ENCODE peak calls at places on chromosomes 2 and 18, in seven cellular contexts. X is IMR-90, H is NCI-H510A, W is iPS DF 6.9, Y is HFFc6, U is NCI-H1417, J is NCI-H1048. N is an unnamed sample.
A peak's percentile ranks its signal among the peaks of the same experiment; 100 is the strongest.

GRCh38 chr2:185628985-185629384 is 109.6 kb upstream of the FSIP2 start:
- DNase-seq in H (no peak), Y (no peak), U (no peak), J (no peak), X (no peak), W (peak; percentile 63), N (peak; percentile 50)

GRCh38 chr18:75545189-75545588 is 117.7 kb upstream of the SMIM21 start:
- DNase-seq in Y (no peak), H (no peak), J (no peak), X (no peak), W (no peak), U (no peak), N (no peak)

GRCh38 chr18:78682716-78683115 is 296.9 kb upstream of the SALL3 start:
- DNase-seq in U (no peak), X (no peak), Y (no peak), H (no peak), W (no peak), J (no peak), N (no peak)

GRCh38 chr2:224369028-224369632 is 32.8 kb downstream of the FAM124B start:
- DNase-seq in X (peak; percentile 49), U (peak; percentile 15), J (peak; percentile 22), Y (peak; percentile 38), H (no peak), W (peak; percentile 18), N (no peak)

GRCh38 chr2:64905338-64906024 is 83.7 kb upstream of the SLC1A4 start:
- DNase-seq in Y (no peak), X (no peak), J (no peak), W (no peak), H (no peak), U (no peak), N (no peak)

GRCh38 chr2:183665976-183666375 is 541.7 kb downstream of the NUP35 start:
- DNase-seq in Y (no peak), J (no peak), U (no peak), H (no peak), X (no peak), W (no peak), N (no peak)

GRCh38 chr2:197237720-197238370 is 72.7 kb downstream of the ANKRD44 start:
- DNase-seq in J (no peak), Y (no peak), U (no peak), W (no peak), X (no peak), H (no peak), N (no peak)

GRCh38 chr2:208172125-208172524 is 8.7 kb upstream of the CRYGA start:
- DNase-seq in J (no peak), H (no peak), U (no peak), W (no peak), Y (no peak), X (no peak), N (no peak)

GRCh38 chr18:61554117-61554776 is 221.0 kb downstream of the CDH20 start:
- DNase-seq in Y (no peak), W (no peak), H (peak; percentile 72), U (no peak), J (no peak), X (no peak), N (no peak)

GRCh38 chr18:49207373-49207772 is 253.1 kb downstream of the DYM start:
- DNase-seq in U (no peak), W (no peak), X (peak; percentile 54), Y (peak; percentile 45), J (no peak), H (no peak), N (no peak)

GRCh38 chr2:236908456-236909388 is 177.0 kb upstream of the COPS8 start:
- DNase-seq in Y (no peak), J (no peak), H (no peak), X (no peak), U (no peak), W (no peak), N (no peak)

GRCh38 chr18:78659057-78659456 is 320.6 kb upstream of the SALL3 start:
- DNase-seq in J (no peak), U (no peak), Y (no peak), H (no peak), X (no peak), W (no peak), N (no peak)

GRCh38 chr2:231684314-231685223 is 23.8 kb upstream of the PTMA start:
- DNase-seq in U (peak; percentile 80), W (no peak), H (peak; percentile 26), X (no peak), Y (no peak), J (no peak), N (no peak)

GRCh38 chr2:215236131-215236530 is 75.7 kb upstream of the ATIC start:
- DNase-seq in H (no peak), W (no peak), U (no peak), X (no peak), J (no peak), Y (no peak), N (no peak)

GRCh38 chr2:233449071-233449901 is 95.0 kb downstream of the DGKD start:
- DNase-seq in H (peak; percentile 14), X (peak; percentile 48), Y (peak; percentile 60), U (no peak), W (peak; percentile 41), J (no peak), N (no peak)

GRCh38 chr2:120767486-120768005 is 31.9 kb downstream of the GLI2 start:
- DNase-seq in W (no peak), X (no peak), J (no peak), U (no peak), Y (no peak), H (no peak), N (no peak)

GRCh38 chr2:183250472-183250871 is 126.2 kb downstream of the NUP35 start:
- DNase-seq in X (no peak), H (no peak), Y (no peak), U (no peak), J (no peak), W (no peak), N (no peak)

GRCh38 chr2:203436496-203436895 is 98.6 kb downstream of the RAPH1 start:
- DNase-seq in X (no peak), Y (no peak), J (no peak), U (no peak), W (no peak), H (no peak), N (no peak)

GRCh38 chr2:216346781-216347180 is 25.5 kb downstream of the MARCHF4 start:
- DNase-seq in Y (no peak), H (no peak), U (no peak), X (no peak), J (no peak), W (no peak), N (no peak)

GRCh38 chr2:112973156-112973555 is 4.7 kb upstream of the IL36G start:
- DNase-seq in W (no peak), H (no peak), X (no peak), J (no peak), Y (no peak), U (no peak), N (no peak)

GRCh38 chr2:31234690-31235503 is 945 bp downstream of the EHD3 start:
- DNase-seq in H (no peak), Y (no peak), J (no peak), W (no peak), U (no peak), X (no peak), N (no peak)

GRCh38 chr18:31211047-31211446 is 48.4 kb upstream of the DSC1 start:
- DNase-seq in Y (no peak), U (no peak), X (no peak), H (no peak), W (no peak), J (no peak), N (no peak)

GRCh38 chr2:190162851-190163250 is 100.3 kb upstream of the MSTN start:
- DNase-seq in J (no peak), U (no peak), W (no peak), H (no peak), X (no peak), Y (no peak), N (no peak)

GRCh38 chr2:241532168-241532567 is 23.8 kb upstream of the STK25 start:
- DNase-seq in J (no peak), U (no peak), W (no peak), Y (no peak), H (no peak), X (no peak), N (no peak)

GRCh38 chr2:45675130-45675812 is 23.8 kb downstream of the PRKCE start:
- DNase-seq in X (no peak), W (no peak), J (peak; percentile 20), H (peak; percentile 66), Y (no peak), U (peak; percentile 68), N (no peak)

GRCh38 chr2:171447675-171448074 is 13.6 kb downstream of the DCAF17 start:
- DNase-seq in X (no peak), J (no peak), U (no peak), H (no peak), Y (no peak), W (no peak), N (no peak)

GRCh38 chr2:193154076-193154475 is 959.3 kb upstream of the TMEFF2 start:
- DNase-seq in J (no peak), X (no peak), Y (no peak), H (no peak), W (no peak), U (no peak), N (no peak)

GRCh38 chr2:233358864-233359386 is 4.6 kb downstream of the DGKD start:
- DNase-seq in H (no peak), Y (no peak), X (no peak), W (no peak), U (no peak), J (no peak), N (no peak)

N was measured in iPS DF 19.7.